ENCODE peak calls at places on chromosomes 13 and 19, in eight cellular contexts. H, R, Z, B, F, K, E and A are unnamed samples. For H3K9me3, the result is how much of the 10 kb centered on the place peaks cover.

GRCh38 chr19:16180611-16181010 is 4.6 kb upstream of the FAM32A start:
- DNase-seq in H (no peak), R (no peak), Z (no peak), B (no peak), F (no peak), K (peak), E (no peak), A (no peak)

GRCh38 chr13:89163081-89163480 is 1491.9 kb downstream of the SLITRK5 start:
- DNase-seq in H (no peak), R (no peak), Z (no peak), B (no peak), F (no peak), K (no peak), E (no peak), A (no peak)

GRCh38 chr19:4012092-4012974 is 4.8 kb downstream of the PIAS4 start:
- DNase-seq in H (peak), R (no peak), Z (no peak), B (no peak), F (peak), K (no peak), E (no peak), A (no peak)

GRCh38 chr19:46785980-46786235 is 2.5 kb downstream of the SLC1A5 start:
- DNase-seq in H (no peak), R (no peak), Z (no peak), B (no peak), F (no peak), K (no peak), E (no peak), A (no peak)

GRCh38 chr13:75704194-75704941 is 68.2 kb downstream of the LMO7 start:
- DNase-seq in H (no peak), R (no peak), Z (peak), B (no peak), F (no peak), K (no peak), E (no peak), A (no peak)

GRCh38 chr19:41626278-41626677 is 596 bp downstream of the CEACAM4 start:
- DNase-seq in H (no peak), R (no peak), Z (no peak), B (no peak), F (no peak), K (no peak), E (no peak), A (no peak)

GRCh38 chr13:98486412-98486811 is 90.5 kb downstream of the STK24 start:
- DNase-seq in H (no peak), R (no peak), Z (no peak), B (no peak), F (no peak), K (no peak), E (no peak), A (no peak)

GRCh38 chr13:114047358-114047881 is 73.5 kb upstream of the C13orf46 start:
- DNase-seq in H (no peak), R (no peak), Z (no peak), B (no peak), F (peak), K (no peak), E (no peak), A (no peak)

GRCh38 chr19:4390862-4391693 is 9.3 kb downstream of the SH3GL1 start:
- DNase-seq in H (no peak), R (no peak), Z (no peak), B (no peak), F (no peak), K (peak), E (no peak), A (no peak)

GRCh38 chr13:44415815-44416214 is 42.2 kb downstream of the SERP2 start:
- DNase-seq in H (no peak), R (no peak), Z (no peak), B (no peak), F (no peak), K (no peak), E (no peak), A (no peak)

GRCh38 chr13:42574435-42575311 is 721 bp downstream of the TNFSF11 start:
- DNase-seq in H (no peak), R (no peak), Z (no peak), B (no peak), F (peak), K (no peak), E (no peak), A (no peak)

GRCh38 chr13:80171096-80171495 is 169.8 kb downstream of the SPRY2 start:
- DNase-seq in H (no peak), R (no peak), Z (no peak), B (no peak), F (no peak), K (peak), E (no peak), A (no peak)

GRCh38 chr19:45995715-45996385 is 583 bp downstream of the CCDC61 start:
- DNase-seq in H (no peak), R (no peak), Z (no peak), B (no peak), F (no peak), K (no peak), E (no peak), A (no peak)

GRCh38 chr13:77397636-77398035 is 70.7 kb upstream of the MYCBP2 start:
- DNase-seq in H (no peak), R (no peak), Z (no peak), B (no peak), F (no peak), K (no peak), E (no peak), A (no peak)

GRCh38 chr19:31037311-31037710 is 311.9 kb downstream of the TSHZ3 start:
- DNase-seq in H (no peak), R (no peak), Z (no peak), B (no peak), F (no peak), K (no peak), E (no peak), A (no peak)

GRCh38 chr13:22047082-22047784 is 376.4 kb downstream of the FGF9 start:
- DNase-seq in H (no peak), R (no peak), Z (peak), B (no peak), F (no peak), K (no peak), E (no peak), A (no peak)

GRCh38 chr19:35141627-35142401 is 1.2 kb upstream of the FXYD7 start:
- DNase-seq in H (no peak), R (no peak), Z (no peak), B (no peak), F (no peak), K (no peak), E (no peak), A (no peak)

GRCh38 chr19:22620401-22620800 is 13.7 kb upstream of the ZNF492 start:
- DNase-seq in H (no peak), R (no peak), Z (no peak), B (no peak), F (no peak), K (no peak), E (no peak), A (no peak)

GRCh38 chr19:17549088-17549740 is 6.2 kb upstream of the COLGALT1 start:
- DNase-seq in H (no peak), R (no peak), Z (no peak), B (no peak), F (no peak), K (no peak), E (no peak), A (no peak)

GRCh38 chr13:41075034-41075433 is 13.7 kb downstream of the WBP4 start:
- DNase-seq in H (no peak), R (peak), Z (no peak), B (no peak), F (no peak), K (no peak), E (no peak), A (no peak)

GRCh38 chr13:60398438-60398891 is 1.4 kb downstream of the TDRD3 start:
- DNase-seq in H (no peak), R (no peak), Z (no peak), B (no peak), F (no peak), K (no peak), E (no peak), A (no peak)

GRCh38 chr13:98216135-98216565 is 39.1 kb upstream of the RNF113B start:
- DNase-seq in H (no peak), R (no peak), Z (peak), B (peak), F (no peak), K (peak), E (no peak), A (no peak)

GRCh38 chr19:5170329-5170745 is 170.3 kb downstream of the PTPRS start:
- DNase-seq in H (peak), R (no peak), Z (no peak), B (no peak), F (no peak), K (no peak), E (no peak), A (peak)

GRCh38 chr13:19150712-19151228 is 30.9 kb downstream of the TUBA3C start:
- DNase-seq in H (no peak), R (no peak), Z (no peak), B (peak), F (no peak), K (no peak), E (no peak), A (no peak)
- H3K9me3 ChIP-seq in H (under half), R (under half), Z (half or more), B (under half), F (under half), K (half or more), E (under half), A (under half)

GRCh38 chr19:54608205-54608604 is 14.8 kb downstream of the LILRA1 start:
- DNase-seq in H (no peak), R (no peak), Z (no peak), B (no peak), F (no peak), K (no peak), E (no peak), A (no peak)
- H3K9me3 ChIP-seq in H (under half), R (under half), Z (under half), B (under half), F (under half), K (under half), E (under half), A (under half)

GRCh38 chr13:111859361-111860105 is 207.4 kb upstream of the SOX1 start:
- DNase-seq in H (no peak), R (no peak), Z (no peak), B (no peak), F (no peak), K (no peak), E (no peak), A (no peak)

GRCh38 chr13:111860161-111860560 is 206.8 kb upstream of the SOX1 start:
- DNase-seq in H (no peak), R (no peak), Z (no peak), B (no peak), F (no peak), K (no peak), E (no peak), A (no peak)

GRCh38 chr13:111857846-111858560 is 208.9 kb upstream of the SOX1 start:
- DNase-seq in H (no peak), R (no peak), Z (no peak), B (no peak), F (no peak), K (no peak), E (no peak), A (no peak)

GRCh38 chr13:111857336-111857735 is 209.6 kb upstream of the SOX1 start:
- DNase-seq in H (no peak), R (no peak), Z (no peak), B (no peak), F (no peak), K (no peak), E (no peak), A (no peak)

DNA sequence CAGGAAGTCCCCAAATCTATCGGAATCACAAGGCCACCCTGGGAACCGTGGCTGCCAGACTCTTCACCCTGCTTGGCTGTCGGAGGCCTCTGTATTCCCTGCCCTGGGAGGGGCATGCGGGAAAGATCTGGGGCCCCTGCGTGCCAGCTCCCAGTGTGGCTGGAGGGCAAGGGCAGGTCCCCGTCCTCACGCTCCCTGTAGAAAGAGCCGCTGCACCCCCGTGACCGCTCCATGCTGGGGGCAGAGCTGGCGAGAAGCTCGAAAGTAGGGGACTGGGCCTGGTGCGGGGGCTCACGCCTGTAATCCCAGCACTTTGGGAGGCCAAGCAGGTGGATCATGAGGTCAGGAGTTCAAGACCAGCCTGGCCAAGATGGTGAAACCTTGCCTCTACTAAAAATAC is 208.4 kb upstream of the SOX1 start:
- DNase-seq in H (no peak), R (no peak), Z (no peak), B (no peak), F (no peak), K (no peak), E (no peak), A (no peak)
- H3K9me3 ChIP-seq in H (under half), R (under half), Z (half or more), B (under half), F (under half), K (under half), E (under half), A (under half)

DNA sequence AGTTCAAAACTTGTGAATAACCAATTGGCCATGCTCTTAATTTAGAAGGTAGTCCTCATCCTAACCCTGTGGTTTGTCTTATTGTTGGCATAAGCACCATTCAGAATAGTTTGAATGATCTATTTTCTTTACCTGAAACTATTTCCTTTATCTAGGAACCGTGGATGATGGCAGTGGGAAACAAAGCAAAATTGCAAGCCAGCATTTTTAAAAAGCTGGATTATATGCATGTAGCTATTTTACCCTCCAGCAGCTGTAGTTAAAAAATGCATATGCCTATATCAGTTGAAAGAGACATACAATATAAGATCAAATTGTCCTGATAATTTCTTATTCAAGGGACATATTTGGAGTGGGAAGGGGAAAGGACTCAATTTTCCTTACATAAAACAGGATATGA is 19.3 kb downstream of the ZNF613 start:
- DNase-seq in H (no peak), R (no peak), Z (no peak), B (no peak), F (no peak), K (no peak), E (no peak), A (no peak)
- H3K9me3 ChIP-seq in H (under half), R (under half), Z (under half), B (half or more), F (under half), K (half or more), E (half or more), A (half or more)

DNA sequence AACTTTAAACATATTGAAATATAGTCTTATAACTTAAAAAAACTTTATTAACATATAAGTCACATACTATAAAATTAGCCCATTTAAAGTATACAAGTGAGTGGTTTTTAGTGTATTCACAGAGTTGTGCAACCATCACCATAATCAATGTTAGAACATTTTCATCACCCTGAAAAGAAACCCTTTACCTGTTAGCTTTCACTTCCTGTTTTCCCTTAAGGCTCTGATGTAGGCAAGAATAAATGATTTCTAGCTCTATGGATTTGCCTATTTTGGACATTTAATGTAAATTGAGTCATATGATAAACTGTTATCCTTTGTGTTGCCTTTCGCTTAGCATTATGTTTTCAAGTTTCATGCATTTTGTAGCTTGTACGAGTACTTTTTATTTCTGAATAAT is 15.6 kb downstream of the ZNF568 start:
- DNase-seq in H (no peak), R (no peak), Z (no peak), B (no peak), F (no peak), K (no peak), E (no peak), A (no peak)
- H3K9me3 ChIP-seq in H (under half), R (under half), Z (under half), B (half or more), F (under half), K (under half), E (half or more), A (under half)

GRCh38 chr19:56393119-56394012 is at the start of gene ZNF582:
- DNase-seq in H (peak), R (peak), Z (peak), B (peak), F (peak), K (peak), E (peak), A (peak)
- H3K9me3 ChIP-seq in H (under half), R (under half), Z (under half), B (under half), F (under half), K (under half), E (under half), A (under half)

DNA sequence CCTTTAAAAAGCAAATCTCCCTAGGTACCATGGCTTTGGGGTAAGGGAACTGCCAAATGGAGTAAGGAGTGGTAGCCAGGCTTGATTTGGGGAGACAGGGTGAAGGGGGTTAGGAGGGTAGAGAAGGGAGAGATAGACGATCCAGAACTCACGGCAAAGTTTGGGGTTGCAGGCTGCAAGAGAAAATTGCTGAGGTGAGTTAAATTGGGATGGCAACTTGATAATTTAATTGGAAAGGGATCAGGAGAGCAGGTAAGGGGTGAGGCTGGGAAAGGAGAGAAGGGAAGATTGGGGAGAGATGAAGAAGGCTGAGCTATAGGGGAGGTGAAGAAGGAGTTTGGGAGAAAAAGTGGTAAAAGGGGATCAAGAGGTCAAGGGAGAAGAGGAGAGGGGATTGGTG is 4.0 kb downstream of the IZUMO2 start:
- DNase-seq in H (no peak), R (no peak), Z (no peak), B (no peak), F (no peak), K (no peak), E (no peak), A (no peak)
- H3K9me3 ChIP-seq in H (under half), R (under half), Z (under half), B (under half), F (under half), K (under half), E (under half), A (under half)

GRCh38 chr19:888615-889385 is 4.2 kb downstream of the MED16 start:
- DNase-seq in H (no peak), R (no peak), Z (no peak), B (no peak), F (peak), K (no peak), E (no peak), A (peak)
- H3K9me3 ChIP-seq in H (under half), R (under half), Z (under half), B (under half), F (under half), K (under half), E (under half), A (under half)

GRCh38 chr19:43841990-43842389 is 14.9 kb downstream of the ZNF283 start:
- DNase-seq in H (no peak), R (no peak), Z (no peak), B (no peak), F (no peak), K (no peak), E (no peak), A (no peak)
- H3K9me3 ChIP-seq in H (under half), R (under half), Z (under half), B (half or more), F (under half), K (half or more), E (half or more), A (under half)

DNA sequence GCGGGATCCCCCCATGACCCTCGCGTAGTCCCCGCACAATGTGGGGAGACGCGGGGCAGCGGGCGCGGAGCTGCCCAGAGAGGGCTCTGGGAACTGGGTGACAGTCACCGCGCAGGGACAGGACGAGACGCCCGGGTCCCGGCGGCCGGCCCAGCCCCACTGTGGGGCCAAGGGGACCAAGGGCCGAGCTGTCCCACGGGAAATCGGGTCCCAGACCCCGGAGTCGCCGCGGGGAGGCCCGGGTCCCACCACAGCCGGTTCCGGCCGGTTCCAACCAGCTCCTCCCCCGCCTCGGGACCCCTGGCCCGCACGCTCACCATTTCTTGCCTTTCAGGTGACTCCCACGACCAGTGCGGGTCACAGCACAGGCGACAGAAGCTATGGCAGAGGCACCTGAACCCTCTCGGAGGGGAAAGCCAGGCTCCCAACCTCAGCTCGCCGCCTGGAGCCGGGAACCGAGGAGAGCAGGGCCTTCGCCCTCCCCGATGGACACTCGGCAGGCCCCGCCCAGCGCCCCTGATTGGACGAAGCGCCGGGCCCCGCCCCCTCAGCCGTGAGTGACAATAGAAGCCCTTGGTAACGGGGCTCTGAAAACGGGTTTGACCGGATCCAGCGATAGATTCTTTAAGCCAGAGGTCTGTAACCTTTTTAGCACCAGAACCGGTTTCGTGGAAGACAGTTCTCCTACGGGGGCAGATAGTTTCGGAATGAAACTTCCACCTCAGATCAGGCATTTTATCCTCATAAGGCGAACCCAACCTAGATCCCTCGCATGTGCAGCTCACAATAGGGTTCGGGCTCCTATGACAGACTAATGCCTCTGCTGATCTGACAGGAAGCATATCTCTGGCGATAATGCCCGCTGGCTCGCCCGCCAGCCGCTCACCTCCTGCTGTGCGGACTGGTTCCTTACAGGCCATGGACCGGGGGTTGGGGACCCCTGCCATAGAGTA is at the start of gene ZNF433:
- DNase-seq in H (peak), R (peak), Z (peak), B (peak), F (peak), K (peak), E (peak), A (peak)
- H3K9me3 ChIP-seq in H (under half), R (under half), Z (under half), B (under half), F (under half), K (under half), E (under half), A (under half)